ENCODE peak calls at places on chromosomes 13 and 19, in ten cellular contexts. One of them, this sample, is unnamed.

GRCh38 chr13:26041476-26041875 is 10.3 kb downstream of the SHISA2 start:
- DNase-seq in CD4-positive, alpha-beta T cell: no peak
- DNase-seq in H4: no peak
- DNase-seq in activated naive CD4-positive, alpha-beta T cell: no peak
- DNase-seq in WERI-Rb-1: no peak
- DNase-seq in left cardiac atrium: no peak
- DNase-seq in stimulated activated CD4-positive, alpha-beta T cell treated with anti-CD3 and anti-CD28 coated beads, Interleukin-1b, Interleukin-23, amount 100 ng/mL, for 1 hour: no peak
- DNase-seq in anterior cingulate cortex: no peak
- DNase-seq in EL: no peak
- DNase-seq in sciatic nerve: no peak
- DNase-seq in this sample: no peak

GRCh38 chr19:6886272-6886671 is 1.1 kb upstream of the ADGRE1 start:
- DNase-seq in EL: no peak
- DNase-seq in left cardiac atrium: no peak
- DNase-seq in anterior cingulate cortex: no peak
- DNase-seq in activated naive CD4-positive, alpha-beta T cell: no peak
- DNase-seq in H4: no peak
- DNase-seq in sciatic nerve: no peak
- DNase-seq in stimulated activated CD4-positive, alpha-beta T cell treated with anti-CD3 and anti-CD28 coated beads, Interleukin-1b, Interleukin-23, amount 100 ng/mL, for 1 hour: no peak
- DNase-seq in WERI-Rb-1: no peak
- DNase-seq in CD4-positive, alpha-beta T cell: no peak
- DNase-seq in this sample: no peak

GRCh38 chr13:76216729-76217128 is 580.6 kb downstream of the LMO7 start:
- DNase-seq in WERI-Rb-1: no peak
- DNase-seq in H4: no peak
- DNase-seq in stimulated activated CD4-positive, alpha-beta T cell treated with anti-CD3 and anti-CD28 coated beads, Interleukin-1b, Interleukin-23, amount 100 ng/mL, for 1 hour: no peak
- DNase-seq in EL: no peak
- DNase-seq in left cardiac atrium: no peak
- DNase-seq in activated naive CD4-positive, alpha-beta T cell: no peak
- DNase-seq in anterior cingulate cortex: no peak
- DNase-seq in sciatic nerve: no peak
- DNase-seq in CD4-positive, alpha-beta T cell: no peak
- DNase-seq in this sample: no peak

GRCh38 chr13:59531571-59532091 is 632.1 kb downstream of the DIAPH3 start:
- DNase-seq in sciatic nerve: peak
- DNase-seq in WERI-Rb-1: no peak
- DNase-seq in H4: peak
- DNase-seq in anterior cingulate cortex: no peak
- DNase-seq in EL: peak
- DNase-seq in CD4-positive, alpha-beta T cell: no peak
- DNase-seq in activated naive CD4-positive, alpha-beta T cell: peak
- DNase-seq in stimulated activated CD4-positive, alpha-beta T cell treated with anti-CD3 and anti-CD28 coated beads, Interleukin-1b, Interleukin-23, amount 100 ng/mL, for 1 hour: no peak
- DNase-seq in left cardiac atrium: peak
- DNase-seq in this sample: no peak

GRCh38 chr19:15154002-15154612 is 46.7 kb downstream of the NOTCH3 start:
- DNase-seq in sciatic nerve: no peak
- DNase-seq in EL: peak
- DNase-seq in activated naive CD4-positive, alpha-beta T cell: no peak
- DNase-seq in left cardiac atrium: no peak
- DNase-seq in WERI-Rb-1: peak
- DNase-seq in anterior cingulate cortex: no peak
- DNase-seq in H4: peak
- DNase-seq in CD4-positive, alpha-beta T cell: peak
- DNase-seq in stimulated activated CD4-positive, alpha-beta T cell treated with anti-CD3 and anti-CD28 coated beads, Interleukin-1b, Interleukin-23, amount 100 ng/mL, for 1 hour: no peak
- DNase-seq in this sample: peak

GRCh38 chr19:51010066-51010795 is 8.8 kb upstream of the KLK8 start:
- DNase-seq in anterior cingulate cortex: no peak
- DNase-seq in stimulated activated CD4-positive, alpha-beta T cell treated with anti-CD3 and anti-CD28 coated beads, Interleukin-1b, Interleukin-23, amount 100 ng/mL, for 1 hour: no peak
- DNase-seq in CD4-positive, alpha-beta T cell: no peak
- DNase-seq in left cardiac atrium: no peak
- DNase-seq in EL: no peak
- DNase-seq in H4: no peak
- DNase-seq in activated naive CD4-positive, alpha-beta T cell: no peak
- DNase-seq in sciatic nerve: no peak
- DNase-seq in WERI-Rb-1: no peak
- DNase-seq in this sample: no peak

GRCh38 chr13:60679131-60679530 is 282.1 kb downstream of the TDRD3 start:
- DNase-seq in left cardiac atrium: no peak
- DNase-seq in H4: no peak
- DNase-seq in sciatic nerve: no peak
- DNase-seq in stimulated activated CD4-positive, alpha-beta T cell treated with anti-CD3 and anti-CD28 coated beads, Interleukin-1b, Interleukin-23, amount 100 ng/mL, for 1 hour: no peak
- DNase-seq in anterior cingulate cortex: no peak
- DNase-seq in WERI-Rb-1: no peak
- DNase-seq in CD4-positive, alpha-beta T cell: no peak
- DNase-seq in activated naive CD4-positive, alpha-beta T cell: no peak
- DNase-seq in EL: no peak
- DNase-seq in this sample: no peak

GRCh38 chr13:87311165-87311564 is 360.0 kb upstream of the SLITRK5 start:
- DNase-seq in sciatic nerve: no peak
- DNase-seq in stimulated activated CD4-positive, alpha-beta T cell treated with anti-CD3 and anti-CD28 coated beads, Interleukin-1b, Interleukin-23, amount 100 ng/mL, for 1 hour: no peak
- DNase-seq in left cardiac atrium: no peak
- DNase-seq in anterior cingulate cortex: no peak
- DNase-seq in activated naive CD4-positive, alpha-beta T cell: no peak
- DNase-seq in CD4-positive, alpha-beta T cell: no peak
- DNase-seq in WERI-Rb-1: no peak
- DNase-seq in H4: no peak
- DNase-seq in EL: no peak
- DNase-seq in this sample: no peak

GRCh38 chr19:3304871-3305423 is 61.4 kb upstream of the NFIC start:
- DNase-seq in EL: peak
- DNase-seq in WERI-Rb-1: peak
- DNase-seq in left cardiac atrium: peak
- DNase-seq in CD4-positive, alpha-beta T cell: peak
- DNase-seq in anterior cingulate cortex: peak
- DNase-seq in stimulated activated CD4-positive, alpha-beta T cell treated with anti-CD3 and anti-CD28 coated beads, Interleukin-1b, Interleukin-23, amount 100 ng/mL, for 1 hour: peak
- DNase-seq in sciatic nerve: peak
- DNase-seq in activated naive CD4-positive, alpha-beta T cell: peak
- DNase-seq in H4: peak
- DNase-seq in this sample: no peak

GRCh38 chr13:38866649-38867048 is 124.0 kb downstream of the STOML3 start:
- DNase-seq in EL: peak
- DNase-seq in WERI-Rb-1: no peak
- DNase-seq in stimulated activated CD4-positive, alpha-beta T cell treated with anti-CD3 and anti-CD28 coated beads, Interleukin-1b, Interleukin-23, amount 100 ng/mL, for 1 hour: no peak
- DNase-seq in left cardiac atrium: no peak
- DNase-seq in sciatic nerve: no peak
- DNase-seq in activated naive CD4-positive, alpha-beta T cell: no peak
- DNase-seq in anterior cingulate cortex: no peak
- DNase-seq in CD4-positive, alpha-beta T cell: no peak
- DNase-seq in H4: no peak
- DNase-seq in this sample: no peak